ENCODE peak calls at places on chromosomes 1 and 21, in four cellular contexts. B is HAP-1, S is GM06990, V is kidney. W is an unnamed sample.

GRCh38 chr1:185560760-185561159 is 173.4 kb upstream of the HMCN1 start:
- DNase-seq in V (no peak), B (no peak), S (no peak), W (no peak)

GRCh38 chr1:210663730-210664573 is 335.2 kb downstream of the HHAT start:
- DNase-seq in S (no peak), V (no peak), B (no peak), W (no peak)

GRCh38 chr1:183023146-183023600 is at the start of gene LAMC1:
- DNase-seq in V (peak), B (peak), S (peak), W (peak)

GRCh38 chr1:37685722-37686121 is 6.6 kb upstream of the CDCA8 start:
- DNase-seq in V (no peak), S (no peak), B (no peak), W (no peak)

GRCh38 chr1:176864211-176864610 is 300.3 kb downstream of the ASTN1 start:
- DNase-seq in S (no peak), B (no peak), V (no peak), W (no peak)

GRCh38 chr21:25054689-25055088 is 552.6 kb downstream of the MRPL39 start:
- DNase-seq in B (no peak), V (no peak), S (no peak), W (no peak)

GRCh38 chr21:25862596-25862995 is 127.8 kb downstream of the GABPA start:
- DNase-seq in V (no peak), S (no peak), B (peak), W (no peak)

GRCh38 chr1:41678141-41678878 is 193.8 kb upstream of the EDN2 start:
- DNase-seq in S (peak), B (no peak), V (no peak), W (no peak)

GRCh38 chr1:44218503-44219300 is 5.4 kb downstream of the DMAP1 start:
- DNase-seq in V (no peak), B (no peak), S (no peak), W (no peak)

W was measured in neuronal stem cell.